ENCODE peak calls at places on chromosomes 2 and 18, in six cellular contexts. One of them, this sample, is unnamed.

GRCh38 chr18:42508683-42509347 is 553.8 kb downstream of the PIK3C3 start:
- DNase-seq in H9: no peak
- DNase-seq in GM23248: no peak
- DNase-seq in endothelial cell of umbilical vein: no peak
- DNase-seq in neuronal stem cell: no peak
- DNase-seq in mesenchymal stem cell: no peak
- DNase-seq in this sample: no peak

GRCh38 chr2:162301151-162301804 is 17.2 kb downstream of the IFIH1 start:
- DNase-seq in H9: no peak
- DNase-seq in GM23248: peak
- DNase-seq in endothelial cell of umbilical vein: peak
- DNase-seq in neuronal stem cell: peak
- DNase-seq in mesenchymal stem cell: peak
- DNase-seq in this sample: peak

GRCh38 chr2:224163573-224164307 is 124.7 kb upstream of the SERPINE2 start:
- DNase-seq in H9: no peak
- DNase-seq in GM23248: peak
- DNase-seq in endothelial cell of umbilical vein: peak
- DNase-seq in neuronal stem cell: no peak
- DNase-seq in mesenchymal stem cell: peak
- DNase-seq in this sample: peak

GRCh38 chr2:166344286-166345113 is 31.2 kb downstream of the SCN9A start:
- DNase-seq in H9: no peak
- DNase-seq in GM23248: peak
- DNase-seq in endothelial cell of umbilical vein: no peak
- DNase-seq in neuronal stem cell: no peak
- DNase-seq in mesenchymal stem cell: peak
- DNase-seq in this sample: peak

GRCh38 chr2:134217924-134218323 is 35.9 kb upstream of the MGAT5 start:
- DNase-seq in H9: no peak
- DNase-seq in GM23248: peak
- DNase-seq in endothelial cell of umbilical vein: no peak
- DNase-seq in neuronal stem cell: no peak
- DNase-seq in mesenchymal stem cell: peak
- DNase-seq in this sample: no peak

GRCh38 chr2:229133155-229133772 is 137.8 kb downstream of the PID1 start:
- DNase-seq in H9: no peak
- DNase-seq in GM23248: peak
- DNase-seq in endothelial cell of umbilical vein: no peak
- DNase-seq in neuronal stem cell: peak
- DNase-seq in mesenchymal stem cell: peak
- DNase-seq in this sample: peak

GRCh38 chr18:26549103-26549485 is 741 bp upstream of the KCTD1 start:
- DNase-seq in H9: no peak
- DNase-seq in GM23248: peak
- DNase-seq in endothelial cell of umbilical vein: peak
- DNase-seq in neuronal stem cell: peak
- DNase-seq in mesenchymal stem cell: peak
- DNase-seq in this sample: peak

GRCh38 chr2:166179201-166179600 is 51.4 kb upstream of the SCN1A start:
- DNase-seq in H9: no peak
- DNase-seq in GM23248: peak
- DNase-seq in endothelial cell of umbilical vein: peak
- DNase-seq in neuronal stem cell: no peak
- DNase-seq in mesenchymal stem cell: peak
- DNase-seq in this sample: peak

GRCh38 chr2:98469862-98470544 is 25.3 kb downstream of the INPP4A start:
- DNase-seq in H9: no peak
- DNase-seq in GM23248: no peak
- DNase-seq in endothelial cell of umbilical vein: no peak
- DNase-seq in neuronal stem cell: no peak
- DNase-seq in mesenchymal stem cell: no peak
- DNase-seq in this sample: no peak

GRCh38 chr18:64119916-64120315 is 29.0 kb downstream of the LINC00305 start:
- DNase-seq in H9: no peak
- DNase-seq in GM23248: peak
- DNase-seq in endothelial cell of umbilical vein: peak
- DNase-seq in neuronal stem cell: no peak
- DNase-seq in mesenchymal stem cell: no peak
- DNase-seq in this sample: no peak

GRCh38 chr2:191748050-191748449 is 70.1 kb downstream of the NABP1 start:
- DNase-seq in H9: no peak
- DNase-seq in GM23248: peak
- DNase-seq in endothelial cell of umbilical vein: no peak
- DNase-seq in neuronal stem cell: no peak
- DNase-seq in mesenchymal stem cell: no peak
- DNase-seq in this sample: peak

GRCh38 chr2:37625781-37626548 is 45.5 kb downstream of the CDC42EP3 start:
- DNase-seq in H9: no peak
- DNase-seq in GM23248: peak
- DNase-seq in endothelial cell of umbilical vein: no peak
- DNase-seq in neuronal stem cell: no peak
- DNase-seq in mesenchymal stem cell: peak
- DNase-seq in this sample: no peak

GRCh38 chr18:32714571-32715148 is 58.2 kb downstream of the KLHL14 start:
- DNase-seq in H9: peak
- DNase-seq in GM23248: peak
- DNase-seq in endothelial cell of umbilical vein: peak
- DNase-seq in neuronal stem cell: peak
- DNase-seq in mesenchymal stem cell: peak
- DNase-seq in this sample: peak

GRCh38 chr2:124437811-124438210 is 412.7 kb downstream of the CNTNAP5 start:
- DNase-seq in H9: no peak
- DNase-seq in GM23248: no peak
- DNase-seq in endothelial cell of umbilical vein: no peak
- DNase-seq in neuronal stem cell: peak
- DNase-seq in mesenchymal stem cell: no peak
- DNase-seq in this sample: no peak

GRCh38 chr2:235170016-235170415 is 218.2 kb downstream of the SH3BP4 start:
- DNase-seq in H9: no peak
- DNase-seq in GM23248: peak
- DNase-seq in endothelial cell of umbilical vein: no peak
- DNase-seq in neuronal stem cell: no peak
- DNase-seq in mesenchymal stem cell: peak
- DNase-seq in this sample: peak

GRCh38 chr2:86518498-86518897 is 44.7 kb downstream of the CHMP3 start:
- DNase-seq in H9: no peak
- DNase-seq in GM23248: peak
- DNase-seq in endothelial cell of umbilical vein: peak
- DNase-seq in neuronal stem cell: no peak
- DNase-seq in mesenchymal stem cell: peak
- DNase-seq in this sample: peak

DNA sequence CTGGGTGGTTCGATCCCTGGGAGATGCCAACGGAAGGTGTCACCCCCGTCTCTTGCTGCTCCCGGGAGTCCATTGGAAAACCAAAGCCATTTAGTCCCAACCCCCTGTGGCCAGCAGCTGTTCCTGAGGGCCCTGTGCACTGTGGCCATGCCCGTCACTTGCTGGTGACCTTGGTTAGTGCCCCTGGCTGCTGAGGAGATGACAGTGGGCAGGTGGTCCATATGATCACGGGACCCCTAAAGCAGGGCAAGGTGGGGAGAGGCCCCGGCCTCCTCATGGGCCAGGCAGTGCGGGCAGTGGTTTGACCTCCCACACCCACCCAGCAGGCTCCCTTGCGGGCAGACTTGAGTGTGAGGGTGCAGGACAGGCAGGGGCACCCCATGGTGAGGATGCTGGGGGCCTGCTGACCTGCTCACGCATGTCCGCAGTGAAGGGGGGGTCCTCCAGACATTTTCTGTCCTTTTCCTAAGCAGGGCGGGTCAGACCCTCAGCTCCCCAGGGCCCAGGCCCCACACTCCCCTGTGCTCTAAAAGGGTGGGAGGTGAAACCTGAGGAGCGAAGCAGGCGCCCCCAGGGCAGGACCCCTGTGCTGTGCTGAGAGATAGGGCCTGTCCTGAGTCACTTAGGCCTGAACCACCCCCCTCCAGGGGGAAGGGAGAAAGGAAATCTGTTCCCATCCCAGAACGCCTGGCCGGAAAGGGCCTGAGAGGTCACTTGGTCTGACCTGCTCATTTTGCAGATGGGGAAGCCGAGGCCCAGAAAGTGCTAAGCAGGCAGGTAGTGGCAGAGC is 6.8 kb downstream of the ITM2C start:
- DNase-seq in H9: no peak
- DNase-seq in GM23248: no peak
- DNase-seq in endothelial cell of umbilical vein: no peak
- DNase-seq in neuronal stem cell: no peak
- DNase-seq in mesenchymal stem cell: no peak
- DNase-seq in this sample: no peak
- H3K9ac ChIP-seq in H9: no peak
- H3K9ac ChIP-seq in GM23248: no peak
- H3K9ac ChIP-seq in endothelial cell of umbilical vein: no peak
- H3K9ac ChIP-seq in neuronal stem cell: peak
- H3K9ac ChIP-seq in mesenchymal stem cell: no peak
- H3K9ac ChIP-seq in this sample: no peak

GRCh38 chr2:169664600-169664977 is 29.6 kb downstream of the CFAP210 start:
- DNase-seq in H9: no peak
- DNase-seq in GM23248: peak
- DNase-seq in endothelial cell of umbilical vein: peak
- DNase-seq in neuronal stem cell: no peak
- DNase-seq in mesenchymal stem cell: no peak
- DNase-seq in this sample: peak

GRCh38 chr2:169667583-169667982 is 26.6 kb downstream of the CFAP210 start:
- DNase-seq in H9: no peak
- DNase-seq in GM23248: no peak
- DNase-seq in endothelial cell of umbilical vein: no peak
- DNase-seq in neuronal stem cell: no peak
- DNase-seq in mesenchymal stem cell: no peak
- DNase-seq in this sample: no peak

GRCh38 chr2:169663247-169663646 is 31.0 kb downstream of the CFAP210 start:
- DNase-seq in H9: no peak
- DNase-seq in GM23248: no peak
- DNase-seq in endothelial cell of umbilical vein: no peak
- DNase-seq in neuronal stem cell: no peak
- DNase-seq in mesenchymal stem cell: no peak
- DNase-seq in this sample: no peak

GRCh38 chr2:169662744-169663143 is 31.5 kb downstream of the CFAP210 start:
- DNase-seq in H9: no peak
- DNase-seq in GM23248: no peak
- DNase-seq in endothelial cell of umbilical vein: no peak
- DNase-seq in neuronal stem cell: no peak
- DNase-seq in mesenchymal stem cell: no peak
- DNase-seq in this sample: no peak

GRCh38 chr2:169664978-169665930 is 29.0 kb downstream of the CFAP210 start:
- DNase-seq in H9: no peak
- DNase-seq in GM23248: peak
- DNase-seq in endothelial cell of umbilical vein: peak
- DNase-seq in neuronal stem cell: no peak
- DNase-seq in mesenchymal stem cell: no peak
- DNase-seq in this sample: peak
- H3K9ac ChIP-seq in H9: no peak
- H3K9ac ChIP-seq in GM23248: no peak
- H3K9ac ChIP-seq in endothelial cell of umbilical vein: no peak
- H3K9ac ChIP-seq in neuronal stem cell: no peak
- H3K9ac ChIP-seq in mesenchymal stem cell: no peak
- H3K9ac ChIP-seq in this sample: no peak

GRCh38 chr2:237911363-237912017 is 52.1 kb downstream of the RAMP1 start:
- DNase-seq in H9: no peak
- DNase-seq in GM23248: no peak
- DNase-seq in endothelial cell of umbilical vein: no peak
- DNase-seq in neuronal stem cell: no peak
- DNase-seq in mesenchymal stem cell: no peak
- DNase-seq in this sample: no peak

GRCh38 chr2:237910576-237911362 is 51.3 kb downstream of the RAMP1 start:
- DNase-seq in H9: no peak
- DNase-seq in GM23248: no peak
- DNase-seq in endothelial cell of umbilical vein: no peak
- DNase-seq in neuronal stem cell: no peak
- DNase-seq in mesenchymal stem cell: no peak
- DNase-seq in this sample: no peak

GRCh38 chr2:237909801-237910475 is 50.5 kb downstream of the RAMP1 start:
- DNase-seq in H9: no peak
- DNase-seq in GM23248: no peak
- DNase-seq in endothelial cell of umbilical vein: no peak
- DNase-seq in neuronal stem cell: no peak
- DNase-seq in mesenchymal stem cell: no peak
- DNase-seq in this sample: no peak

GRCh38 chr2:237913193-237913917 is 53.5 kb upstream of the UBE2F start:
- DNase-seq in H9: no peak
- DNase-seq in GM23248: no peak
- DNase-seq in endothelial cell of umbilical vein: no peak
- DNase-seq in neuronal stem cell: no peak
- DNase-seq in mesenchymal stem cell: no peak
- DNase-seq in this sample: no peak

DNA sequence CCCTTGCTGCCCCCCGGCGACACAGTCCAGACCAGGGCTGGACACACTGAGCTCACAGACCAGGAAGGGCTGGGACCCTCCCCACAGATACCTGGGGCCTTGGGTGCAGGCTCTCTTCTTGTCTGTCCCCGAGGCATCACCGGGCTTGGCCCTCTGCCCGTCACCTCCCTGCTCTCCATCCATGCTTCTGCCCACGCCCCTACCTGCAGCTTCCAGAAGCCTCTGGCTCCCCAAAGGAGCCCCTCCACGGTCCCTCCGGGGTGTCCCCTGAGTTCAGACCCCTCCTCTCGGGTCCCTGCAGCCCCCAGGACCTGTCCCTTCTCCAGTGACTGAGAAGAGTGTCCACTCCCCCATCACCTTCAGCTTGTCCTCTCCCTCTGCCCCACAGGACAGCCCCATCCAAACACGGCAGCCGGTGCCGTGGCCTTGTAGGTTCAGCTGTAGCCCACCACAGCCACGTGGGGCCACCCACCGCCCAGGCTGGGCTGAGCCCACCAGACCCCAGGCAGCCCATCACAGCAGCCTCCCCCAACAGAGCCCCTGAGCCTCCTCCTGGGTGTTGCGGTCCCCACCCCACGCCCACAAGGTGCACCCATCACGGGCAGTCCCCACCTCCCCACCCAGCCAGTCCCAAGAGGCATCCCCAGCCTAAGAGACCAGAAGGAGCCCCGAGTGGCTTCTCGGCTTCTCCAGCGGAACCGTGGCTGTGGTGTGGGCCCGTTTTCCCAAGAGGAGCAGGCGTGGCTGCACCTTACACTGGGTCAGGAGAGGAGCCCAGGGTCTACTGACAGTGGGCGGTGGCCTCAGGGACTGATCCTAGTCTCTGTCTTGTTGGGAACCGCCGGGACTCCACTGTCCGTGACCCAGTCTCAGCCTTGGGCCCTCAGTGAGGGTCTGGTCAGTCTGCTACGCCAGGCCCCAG is 53.1 kb downstream of the RAMP1 start:
- DNase-seq in H9: no peak
- DNase-seq in GM23248: no peak
- DNase-seq in endothelial cell of umbilical vein: no peak
- DNase-seq in neuronal stem cell: no peak
- DNase-seq in mesenchymal stem cell: no peak
- DNase-seq in this sample: no peak
- H3K9ac ChIP-seq in H9: no peak
- H3K9ac ChIP-seq in GM23248: no peak
- H3K9ac ChIP-seq in endothelial cell of umbilical vein: no peak
- H3K9ac ChIP-seq in neuronal stem cell: no peak
- H3K9ac ChIP-seq in mesenchymal stem cell: no peak
- H3K9ac ChIP-seq in this sample: no peak

DNA sequence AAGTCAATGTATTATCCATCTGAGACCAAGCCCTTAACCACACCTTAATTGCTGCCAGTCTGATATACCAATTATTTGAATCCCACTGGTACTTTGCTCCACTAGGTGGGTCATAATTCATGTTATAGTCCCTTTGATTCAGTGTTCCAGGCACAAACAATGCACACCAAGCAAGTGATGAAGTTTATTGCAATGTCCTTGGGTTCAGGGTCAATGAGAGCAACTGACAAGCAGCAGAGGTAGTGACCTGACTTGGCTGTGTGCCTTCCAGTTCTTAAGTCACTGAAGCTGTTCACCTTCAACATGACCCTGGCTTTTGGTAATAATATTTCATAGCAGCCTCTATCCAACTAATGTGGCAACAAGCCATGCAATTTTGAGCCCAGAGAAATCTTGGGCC is 3.3 kb upstream of the CPO start:
- DNase-seq in H9: no peak
- DNase-seq in GM23248: no peak
- DNase-seq in endothelial cell of umbilical vein: no peak
- DNase-seq in neuronal stem cell: no peak
- DNase-seq in mesenchymal stem cell: no peak
- DNase-seq in this sample: no peak
- H3K9ac ChIP-seq in H9: no peak
- H3K9ac ChIP-seq in GM23248: no peak
- H3K9ac ChIP-seq in endothelial cell of umbilical vein: no peak
- H3K9ac ChIP-seq in neuronal stem cell: no peak
- H3K9ac ChIP-seq in mesenchymal stem cell: no peak
- H3K9ac ChIP-seq in this sample: no peak